ENCODE peak calls at places on chromosomes 1 and 21, in ten cellular contexts. V is uterus; C is Caco-2; Z is NCI-H2171; D is stimulated activated CD4-positive, alpha-beta T cell treated with anti-CD3 and anti-CD28 coated beads, TNF-alpha, amount 100 ng/mL, for 4 hours; L is heart right ventricle; X is H7; H is hypothalamus; K is activated naive CD4-positive, alpha-beta T cell treated with Interleukin-2 at 50 U/mL for 16 hours; N is AG20443. A is an unnamed sample.

GRCh38 chr21:35021546-35021945 is 27.6 kb downstream of the RUNX1 start:
- DNase-seq in V (no peak), C (no peak), Z (no peak), D (no peak), L (no peak), X (no peak), H (no peak), K (no peak), N (no peak), A (no peak)

GRCh38 chr1:164651378-164651951 is 92.5 kb downstream of the PBX1 start:
- DNase-seq in V (peak), C (peak), Z (no peak), D (no peak), L (no peak), X (no peak), H (no peak), K (no peak), N (no peak), A (no peak)

GRCh38 chr1:109823543-109824348 is 60.0 kb upstream of the EPS8L3 start:
- DNase-seq in V (peak), C (no peak), Z (no peak), D (no peak), L (peak), X (no peak), H (no peak), K (no peak), N (peak), A (no peak)

GRCh38 chr1:63523738-63524137 is 413 bp downstream of the EFCAB7 start:
- DNase-seq in V (no peak), C (no peak), Z (no peak), D (no peak), L (no peak), X (no peak), H (peak), K (no peak), N (peak), A (no peak)

GRCh38 chr21:16751705-16752104 is 761.1 kb upstream of the CXADR start:
- DNase-seq in V (no peak), C (no peak), Z (no peak), D (no peak), L (no peak), X (no peak), H (no peak), K (no peak), N (no peak), A (no peak)

GRCh38 chr1:172536256-172536655 is 3.3 kb downstream of the SUCO start:
- DNase-seq in V (no peak), C (no peak), Z (no peak), D (no peak), L (no peak), X (no peak), H (no peak), K (no peak), N (no peak), A (no peak)

GRCh38 chr1:78420185-78420584 is 70.6 kb upstream of the PTGFR start:
- DNase-seq in V (no peak), C (no peak), Z (no peak), D (no peak), L (no peak), X (no peak), H (no peak), K (no peak), N (no peak), A (no peak)

GRCh38 chr1:115056395-115056798 is 26.8 kb downstream of the TSHB start:
- DNase-seq in V (peak), C (peak), Z (no peak), D (no peak), L (no peak), X (peak), H (no peak), K (no peak), N (peak), A (no peak)

GRCh38 chr1:228748431-228748830 is 13.2 kb downstream of the RHOU start:
- DNase-seq in V (no peak), C (no peak), Z (no peak), D (no peak), L (no peak), X (no peak), H (no peak), K (peak), N (no peak), A (peak)